ENCODE peak calls at places on chromosomes 12 and 14, in five cellular contexts. R is astrocyte; Y is heart left ventricle; M is left ventricle myocardium inferior; U is CD4-positive, CD25-positive, alpha-beta regulatory T cell. B is an unnamed sample.

GRCh38 chr12:113043240-113043639 is 13.3 kb upstream of the DTX1 start:
- DNase-seq in Y (no peak), M (no peak), U (no peak), R (no peak), B (no peak)

GRCh38 chr12:84069699-84070098 is 842.9 kb downstream of the SLC6A15 start:
- DNase-seq in Y (no peak), R (peak), U (no peak), M (no peak), B (no peak)

GRCh38 chr12:1878695-1879094 is 39.8 kb downstream of the CACNA2D4 start:
- DNase-seq in R (no peak), Y (no peak), U (no peak), M (no peak), B (no peak)

GRCh38 chr12:49662998-49663843 is 39.9 kb downstream of the PRPF40B start:
- DNase-seq in M (peak), R (peak), U (peak), Y (peak), B (peak)

GRCh38 chr14:75572104-75572503 is 6.3 kb upstream of the FLVCR2 start:
- DNase-seq in R (no peak), M (no peak), U (no peak), Y (no peak), B (no peak)

GRCh38 chr12:17456486-17456885 is 633.5 kb downstream of the RERGL start:
- DNase-seq in R (peak), Y (no peak), M (no peak), U (no peak), B (no peak)

GRCh38 chr12:15209782-15210181 is 11.4 kb downstream of the RERG start:
- DNase-seq in R (peak), Y (no peak), M (no peak), U (no peak), B (peak)

GRCh38 chr12:806116-806805 is 53.9 kb downstream of the WNK1 start:
- DNase-seq in Y (no peak), R (peak), M (no peak), U (no peak), B (no peak)

GRCh38 chr12:94710933-94711332 is 60.6 kb upstream of the TMCC3 start:
- DNase-seq in R (no peak), M (no peak), U (peak), Y (no peak), B (peak)

GRCh38 chr12:107845980-107846659 is 71.6 kb downstream of the ASCL4 start:
- DNase-seq in R (no peak), U (no peak), Y (no peak), M (no peak), B (peak)

GRCh38 chr12:20024194-20024593 is 344.1 kb upstream of the PDE3A start:
- DNase-seq in U (no peak), R (no peak), M (no peak), Y (no peak), B (no peak)

GRCh38 chr12:25924535-25925001 is 33.9 kb upstream of the RASSF8 start:
- DNase-seq in M (no peak), U (no peak), R (no peak), Y (no peak), B (peak)

GRCh38 chr12:9867531-9867930 is 1.6 kb downstream of the CLEC2B start:
- DNase-seq in M (no peak), R (no peak), Y (no peak), U (peak), B (no peak)
- H3K4me3 ChIP-seq in M (peak), R (no peak), Y (peak), U (peak), B (no peak)

GRCh38 chr12:132948146-132949066 is 7.7 kb downstream of the ZNF605 start:
- DNase-seq in M (no peak), U (no peak), Y (no peak), R (no peak), B (no peak)

GRCh38 chr12:132951649-132952048 is 4.5 kb downstream of the ZNF605 start:
- DNase-seq in U (no peak), M (no peak), R (no peak), Y (no peak), B (no peak)

GRCh38 chr12:132950844-132951535 is 5.1 kb downstream of the ZNF605 start:
- DNase-seq in R (no peak), Y (no peak), M (no peak), U (no peak), B (no peak)

GRCh38 chr12:132952371-132953162 is 3.5 kb downstream of the ZNF605 start:
- DNase-seq in R (no peak), Y (no peak), M (no peak), U (no peak), B (no peak)

DNA sequence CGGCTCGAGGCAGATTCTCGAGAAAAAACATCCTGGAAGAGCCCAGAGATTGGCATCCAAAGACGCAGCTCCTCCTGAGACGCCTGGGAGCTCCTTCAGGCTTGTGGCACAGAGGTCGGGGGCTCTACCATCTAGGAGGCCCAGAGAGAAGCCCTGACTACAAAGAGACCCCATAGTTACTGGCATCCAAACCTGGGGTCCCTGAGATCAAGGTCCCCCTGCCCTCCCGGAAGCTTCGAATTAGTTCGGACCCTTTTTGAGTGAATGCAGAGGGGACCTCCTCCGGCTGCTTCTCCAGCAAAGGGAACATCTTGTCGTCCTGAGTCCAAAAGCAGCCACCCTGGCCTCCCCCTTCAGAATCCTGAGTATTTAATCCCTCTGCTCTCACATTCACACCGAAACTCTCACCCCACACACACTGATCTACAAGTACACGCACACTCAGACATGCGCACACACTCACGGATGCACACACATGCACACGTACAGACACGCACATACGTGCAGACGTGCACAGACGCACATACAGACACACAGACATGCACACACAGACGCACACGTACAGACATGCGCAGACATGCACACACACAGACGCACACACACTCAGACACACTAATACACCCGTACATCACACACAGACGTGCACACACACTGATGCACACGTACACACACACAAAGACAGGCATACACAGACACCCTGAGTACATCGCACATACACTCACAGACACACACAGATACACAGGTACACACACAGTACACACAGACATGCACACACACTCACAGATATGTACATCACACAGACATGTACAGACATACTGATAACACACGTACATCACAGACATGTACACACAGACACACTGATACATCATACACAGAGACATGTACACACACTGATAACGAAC is 5.9 kb downstream of the ZNF605 start:
- DNase-seq in U (no peak), R (no peak), M (no peak), Y (no peak), B (no peak)
- H3K4me3 ChIP-seq in U (no peak), R (no peak), M (no peak), Y (no peak), B (no peak)

GRCh38 chr12:11662369-11662768 is 12.9 kb downstream of the ETV6 start:
- DNase-seq in U (peak), Y (no peak), M (no peak), R (no peak), B (no peak)

GRCh38 chr12:11660624-11661023 is 11.2 kb downstream of the ETV6 start:
- DNase-seq in U (no peak), M (no peak), Y (no peak), R (no peak), B (no peak)

GRCh38 chr12:11663128-11663527 is 13.7 kb downstream of the ETV6 start:
- DNase-seq in M (peak), Y (peak), U (no peak), R (no peak), B (no peak)

GRCh38 chr12:11664101-11664500 is 14.6 kb downstream of the ETV6 start:
- DNase-seq in Y (no peak), U (no peak), M (no peak), R (no peak), B (no peak)

GRCh38 chr12:11661491-11662085 is 12.1 kb downstream of the ETV6 start:
- DNase-seq in M (no peak), Y (no peak), R (peak), U (no peak), B (peak)
- H3K4me3 ChIP-seq in M (no peak), Y (no peak), R (no peak), U (no peak), B (no peak)

DNA sequence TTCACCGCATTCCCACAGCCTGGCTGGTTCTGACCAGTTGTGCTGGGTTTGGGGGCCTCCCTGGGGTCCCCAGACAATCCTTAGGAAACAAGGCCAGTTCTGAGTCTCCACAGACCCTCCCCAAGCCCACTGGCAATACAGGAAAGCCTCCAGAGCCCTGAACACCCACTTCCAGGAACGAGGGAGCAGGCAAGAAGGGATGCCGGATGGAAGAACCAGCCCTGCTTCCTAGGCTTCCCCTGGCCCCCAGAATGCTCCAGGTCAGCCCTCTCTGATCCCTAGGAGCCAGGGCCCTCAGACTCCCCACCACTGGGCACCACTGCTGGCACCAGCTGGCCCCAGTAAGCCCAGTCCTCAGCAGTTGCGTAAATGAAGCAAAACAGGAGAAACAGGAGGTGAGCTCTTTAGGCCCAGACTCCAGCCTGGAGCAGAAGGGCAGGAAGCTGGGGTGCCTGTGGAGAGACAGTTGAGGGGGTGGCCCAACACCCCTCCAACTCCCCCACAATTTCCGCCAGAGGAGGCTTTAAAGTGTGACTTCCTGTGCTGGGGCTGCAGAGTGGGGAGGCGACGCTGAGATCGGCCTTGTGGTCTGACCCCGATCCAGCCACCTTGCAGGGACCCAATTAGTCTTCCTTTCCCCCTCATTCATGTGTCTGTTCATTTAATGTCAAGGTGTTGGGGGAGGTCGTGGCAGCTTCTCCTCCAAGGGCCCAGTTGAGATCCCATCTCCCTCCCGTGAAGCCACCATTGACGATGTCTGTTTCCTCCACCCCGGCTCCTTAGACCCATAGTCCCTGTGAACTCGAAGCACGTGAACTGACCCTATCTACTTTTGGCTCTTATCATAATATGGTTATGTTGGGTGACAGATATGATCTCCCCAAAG is 4.8 kb downstream of the TNFRSF1A start:
- DNase-seq in R (no peak), M (no peak), U (peak), Y (no peak), B (no peak)
- H3K4me3 ChIP-seq in R (peak), M (peak), U (peak), Y (peak), B (peak)

DNA sequence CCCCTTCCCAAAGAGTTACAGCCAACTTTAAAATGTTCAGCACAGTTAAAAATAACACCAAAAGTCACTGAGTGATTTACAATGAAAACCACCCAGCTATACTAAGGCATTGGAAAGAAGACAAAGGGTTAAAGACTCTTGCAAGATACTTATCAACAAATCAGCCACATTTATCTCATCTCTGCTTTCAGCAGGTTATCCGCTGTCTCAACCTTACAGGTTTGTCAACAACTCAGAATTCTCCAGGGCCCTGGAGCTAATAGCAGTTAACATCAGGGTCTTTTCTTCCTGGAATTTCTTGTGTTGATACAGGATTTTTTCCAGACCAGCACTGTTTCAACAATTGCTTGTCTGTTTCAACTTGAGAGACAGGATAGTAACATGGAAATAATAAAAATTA is 3.6 kb downstream of the PKP2 start:
- DNase-seq in U (no peak), Y (no peak), M (no peak), R (no peak), B (no peak)
- H3K4me3 ChIP-seq in U (no peak), Y (peak), M (peak), R (no peak), B (no peak)

B was measured in bronchial epithelial cell.